ENCODE peak calls at places on chromosomes 5 and 9, in seven cellular contexts. E is fibroblast of lung; T is H7; R is GM04503; Q is NCI-H2107; Y is GM18507; S is effector memory CD4-positive, alpha-beta T cell. F is an unnamed sample.

GRCh38 chr5:169162407-169162806 is 138.5 kb downstream of the SLIT3 start:
- DNase-seq in E (peak), T (no peak), R (peak), Q (no peak), Y (no peak), S (no peak), F (no peak)

GRCh38 chr5:83474986-83475385 is 3.4 kb downstream of the VCAN start:
- DNase-seq in E (no peak), T (peak), R (no peak), Q (no peak), Y (no peak), S (no peak), F (no peak)

GRCh38 chr5:107539726-107540330 is 130.9 kb downstream of the EFNA5 start:
- DNase-seq in E (no peak), T (no peak), R (no peak), Q (no peak), Y (no peak), S (no peak), F (no peak)

GRCh38 chr5:99724732-99725131 is 795.9 kb upstream of the CHD1 start:
- DNase-seq in E (no peak), T (no peak), R (no peak), Q (no peak), Y (no peak), S (no peak), F (no peak)

GRCh38 chr5:135641329-135642178 is 62.8 kb upstream of the CXCL14 start:
- DNase-seq in E (no peak), T (no peak), R (no peak), Q (no peak), Y (no peak), S (no peak), F (no peak)

GRCh38 chr9:136359774-136360718 is 3.5 kb downstream of the DNLZ start:
- DNase-seq in E (no peak), T (peak), R (no peak), Q (no peak), Y (no peak), S (no peak), F (no peak)

GRCh38 chr5:57174128-57174849 is 430 bp downstream of the GPBP1 start:
- DNase-seq in E (peak), T (peak), R (no peak), Q (no peak), Y (no peak), S (peak), F (no peak)

GRCh38 chr9:93467462-93467861 is 14.1 kb upstream of the FAM120AOS start:
- DNase-seq in E (no peak), T (no peak), R (no peak), Q (no peak), Y (no peak), S (no peak), F (no peak)

GRCh38 chr9:114953016-114953415 is 22.6 kb upstream of the TNFSF8 start:
- DNase-seq in E (no peak), T (no peak), R (no peak), Q (no peak), Y (no peak), S (no peak), F (no peak)

GRCh38 chr9:121689461-121690157 is 38.2 kb downstream of the DAB2IP start:
- DNase-seq in E (no peak), T (no peak), R (no peak), Q (no peak), Y (no peak), S (no peak), F (no peak)

GRCh38 chr5:149030392-149030791 is 32.5 kb downstream of the SH3TC2 start:
- DNase-seq in E (peak), T (no peak), R (no peak), Q (no peak), Y (no peak), S (no peak), F (no peak)

GRCh38 chr9:92716557-92716956 is 46.6 kb upstream of the IPPK start:
- DNase-seq in E (peak), T (peak), R (no peak), Q (peak), Y (peak), S (peak), F (peak)

GRCh38 chr9:121568541-121569265 is 69.1 kb upstream of the GGTA1 start:
- DNase-seq in E (peak), T (peak), R (no peak), Q (no peak), Y (no peak), S (no peak), F (no peak)

GRCh38 chr9:135369401-135369800 is 110.2 kb upstream of the PPP1R26 start:
- DNase-seq in E (peak), T (no peak), R (no peak), Q (no peak), Y (no peak), S (no peak), F (no peak)

GRCh38 chr9:127926961-127927456 is 3.6 kb downstream of the PIP5KL1 start:
- DNase-seq in E (no peak), T (no peak), R (no peak), Q (no peak), Y (no peak), S (no peak), F (no peak)

GRCh38 chr5:1511651-1512540 is 11.9 kb downstream of the LPCAT1 start:
- DNase-seq in E (peak), T (peak), R (no peak), Q (no peak), Y (no peak), S (no peak), F (no peak)

GRCh38 chr9:89361031-89361430 is 42.7 kb downstream of the SECISBP2 start:
- DNase-seq in E (no peak), T (no peak), R (no peak), Q (no peak), Y (no peak), S (no peak), F (no peak)

GRCh38 chr9:6184749-6185645 is 30.6 kb upstream of the IL33 start:
- DNase-seq in E (peak), T (no peak), R (peak), Q (no peak), Y (peak), S (no peak), F (no peak)

GRCh38 chr5:79573983-79574890 is 38.0 kb upstream of the TENT2 start:
- DNase-seq in E (no peak), T (no peak), R (no peak), Q (no peak), Y (no peak), S (no peak), F (no peak)

GRCh38 chr9:85944672-85945071 is 3.7 kb downstream of the NAA35 start:
- DNase-seq in E (no peak), T (no peak), R (no peak), Q (no peak), Y (no peak), S (no peak), F (no peak)

GRCh38 chr9:69122391-69123141 is 51.5 kb upstream of the TJP2 start:
- DNase-seq in E (peak), T (peak), R (no peak), Q (no peak), Y (no peak), S (no peak), F (no peak)

GRCh38 chr5:32369542-32370155 is 56.9 kb upstream of the MTMR12 start:
- DNase-seq in E (peak), T (no peak), R (no peak), Q (no peak), Y (no peak), S (no peak), F (no peak)

GRCh38 chr5:106956901-106957300 is 713.8 kb downstream of the EFNA5 start:
- DNase-seq in E (no peak), T (no peak), R (no peak), Q (no peak), Y (no peak), S (no peak), F (no peak)

GRCh38 chr5:96146675-96147074 is 185.0 kb upstream of the ELL2 start:
- DNase-seq in E (peak), T (peak), R (peak), Q (no peak), Y (peak), S (no peak), F (no peak)

GRCh38 chr9:109477269-109478203 is 20.6 kb downstream of the PTPN3 start:
- DNase-seq in E (no peak), T (no peak), R (no peak), Q (no peak), Y (peak), S (no peak), F (no peak)

GRCh38 chr9:25994605-25995004 is 316.4 kb upstream of the TUSC1 start:
- DNase-seq in E (no peak), T (no peak), R (no peak), Q (no peak), Y (no peak), S (no peak), F (no peak)

GRCh38 chr5:141437208-141437607 is 6.9 kb downstream of the PCDHGA12 start:
- DNase-seq in E (peak), T (no peak), R (no peak), Q (no peak), Y (no peak), S (no peak), F (no peak)

GRCh38 chr9:89405832-89406231 is 87.5 kb downstream of the SECISBP2 start:
- DNase-seq in E (no peak), T (no peak), R (no peak), Q (no peak), Y (no peak), S (no peak), F (no peak)

GRCh38 chr9:137241490-137242328 is 622 bp downstream of the TUBB4B start:
- DNase-seq in E (peak), T (peak), R (no peak), Q (no peak), Y (no peak), S (peak), F (no peak)

GRCh38 chr9:4306066-4306787 is 6.4 kb upstream of the GLIS3 start:
- DNase-seq in E (peak), T (no peak), R (no peak), Q (no peak), Y (no peak), S (no peak), F (no peak)

GRCh38 chr5:173056783-173057061 is 570 bp downstream of the CREBRF start:
- DNase-seq in E (no peak), T (peak), R (no peak), Q (no peak), Y (no peak), S (no peak), F (peak)

GRCh38 chr9:120985759-120986353 is 59.3 kb upstream of the TRAF1 start:
- DNase-seq in E (peak), T (peak), R (peak), Q (peak), Y (no peak), S (no peak), F (peak)

GRCh38 chr5:124599048-124599973 is 147.1 kb downstream of the ZNF608 start:
- DNase-seq in E (peak), T (no peak), R (no peak), Q (no peak), Y (no peak), S (no peak), F (peak)

GRCh38 chr9:21574261-21574660 is 92.1 kb upstream of the IFNE start:
- DNase-seq in E (no peak), T (no peak), R (no peak), Q (no peak), Y (no peak), S (no peak), F (no peak)

GRCh38 chr9:129146441-129146933 is 31.6 kb downstream of the IER5L start:
- DNase-seq in E (peak), T (peak), R (no peak), Q (no peak), Y (no peak), S (no peak), F (no peak)

GRCh38 chr5:109786177-109786576 is 96.5 kb downstream of the MAN2A1 start:
- DNase-seq in E (no peak), T (no peak), R (no peak), Q (no peak), Y (no peak), S (no peak), F (no peak)

GRCh38 chr9:114184071-114184470 is 28.7 kb downstream of the COL27A1 start:
- DNase-seq in E (peak), T (no peak), R (no peak), Q (no peak), Y (no peak), S (no peak), F (no peak)